ENCODE peak calls at places on chromosomes 4 and X, in seven cellular contexts. One of them, this sample, is unnamed.

GRCh38 chr4:76990288-76991080 is 40.9 kb downstream of the SEPTIN11 start:
- DNase-seq in A549: no peak
- DNase-seq in GM12878: no peak
- DNase-seq in HCT116: no peak
- DNase-seq in H1: no peak
- DNase-seq in K562: no peak
- DNase-seq in HepG2: no peak
- DNase-seq in this sample: no peak

GRCh38 chr4:168524897-168525296 is 28.0 kb downstream of the PALLD start:
- DNase-seq in GM12878: no peak
- DNase-seq in K562: no peak
- DNase-seq in A549: no peak
- DNase-seq in H1: no peak
- DNase-seq in HepG2: no peak
- DNase-seq in HCT116: no peak
- DNase-seq in this sample: no peak

GRCh38 chr4:112515278-112516075 is 503 bp downstream of the NEUROG2 start:
- DNase-seq in A549: no peak
- DNase-seq in H1: no peak
- DNase-seq in HepG2: no peak
- DNase-seq in HCT116: no peak
- DNase-seq in GM12878: no peak
- DNase-seq in K562: peak; percentile 25
- DNase-seq in this sample: peak; percentile 40

GRCh38 chr4:176654565-176655216 is 138.0 kb downstream of the VEGFC start:
- DNase-seq in K562: no peak
- DNase-seq in HepG2: no peak
- DNase-seq in HCT116: no peak
- DNase-seq in GM12878: no peak
- DNase-seq in A549: no peak
- DNase-seq in H1: no peak
- DNase-seq in this sample: no peak

GRCh38 chr4:131609039-131609438 is 1540.1 kb upstream of the PCDH10 start:
- DNase-seq in HCT116: no peak
- DNase-seq in K562: no peak
- DNase-seq in H1: no peak
- DNase-seq in HepG2: no peak
- DNase-seq in A549: no peak
- DNase-seq in GM12878: no peak
- DNase-seq in this sample: peak; percentile 7

GRCh38 chr4:56049428-56050212 is 100.9 kb downstream of the CEP135 start:
- DNase-seq in H1: peak; percentile 21
- DNase-seq in HepG2: no peak
- DNase-seq in GM12878: no peak
- DNase-seq in HCT116: peak; percentile 19
- DNase-seq in K562: peak; percentile 16
- DNase-seq in A549: no peak
- DNase-seq in this sample: peak; percentile 54

GRCh38 chr4:188132232-188132631 is 7.0 kb upstream of the TRIML1 start:
- DNase-seq in HCT116: no peak
- DNase-seq in K562: no peak
- DNase-seq in GM12878: no peak
- DNase-seq in H1: no peak
- DNase-seq in HepG2: no peak
- DNase-seq in A549: no peak
- DNase-seq in this sample: no peak

GRCh38 chrX:75547783-75548182 is 24.9 kb upstream of the ZDHHC15 start:
- DNase-seq in A549: no peak
- DNase-seq in H1: no peak
- DNase-seq in HepG2: no peak
- DNase-seq in K562: no peak
- DNase-seq in HCT116: no peak
- DNase-seq in GM12878: no peak
- DNase-seq in this sample: no peak

GRCh38 chr4:81504685-81505598 is 33.2 kb upstream of the RASGEF1B start:
- DNase-seq in A549: no peak
- DNase-seq in GM12878: no peak
- DNase-seq in HCT116: no peak
- DNase-seq in HepG2: no peak
- DNase-seq in K562: peak; percentile 4
- DNase-seq in H1: no peak
- DNase-seq in this sample: peak; percentile 9

GRCh38 chr4:119093042-119093827 is 42.4 kb upstream of the MYOZ2 start:
- DNase-seq in HCT116: no peak
- DNase-seq in GM12878: no peak
- DNase-seq in H1: no peak
- DNase-seq in K562: no peak
- DNase-seq in A549: peak; percentile 36
- DNase-seq in HepG2: no peak
- DNase-seq in this sample: no peak

GRCh38 chrX:22378296-22378695 is 105.6 kb downstream of the CBLL2 start:
- DNase-seq in GM12878: no peak
- DNase-seq in HepG2: no peak
- DNase-seq in K562: no peak
- DNase-seq in A549: no peak
- DNase-seq in HCT116: no peak
- DNase-seq in H1: no peak
- DNase-seq in this sample: no peak

GRCh38 chr4:11765849-11766453 is 337.3 kb upstream of the HS3ST1 start:
- DNase-seq in HCT116: peak; percentile 57
- DNase-seq in A549: peak; percentile 0
- DNase-seq in K562: peak; percentile 14
- DNase-seq in HepG2: peak; percentile 15
- DNase-seq in GM12878: no peak
- DNase-seq in H1: peak; percentile 17
- DNase-seq in this sample: peak; percentile 75

GRCh38 chrX:134338527-134338926 is 101.5 kb downstream of the CCDC160 start:
- DNase-seq in HepG2: no peak
- DNase-seq in H1: no peak
- DNase-seq in HCT116: no peak
- DNase-seq in A549: no peak
- DNase-seq in GM12878: peak; percentile 2
- DNase-seq in K562: no peak
- DNase-seq in this sample: no peak

GRCh38 chr4:153223418-153223792 is 19.2 kb downstream of the TRIM2 start:
- DNase-seq in A549: no peak
- DNase-seq in GM12878: no peak
- DNase-seq in K562: no peak
- DNase-seq in HCT116: no peak
- DNase-seq in HepG2: no peak
- DNase-seq in H1: no peak
- DNase-seq in this sample: no peak

GRCh38 chr4:1842993-1843448 is 12.9 kb downstream of the LETM1 start:
- DNase-seq in HCT116: no peak
- DNase-seq in GM12878: no peak
- DNase-seq in K562: no peak
- DNase-seq in HepG2: no peak
- DNase-seq in H1: no peak
- DNase-seq in A549: no peak
- DNase-seq in this sample: peak; percentile 40

GRCh38 chr4:113639311-113639710 is 122.2 kb downstream of the CAMK2D start:
- DNase-seq in K562: no peak
- DNase-seq in A549: no peak
- DNase-seq in GM12878: no peak
- DNase-seq in H1: no peak
- DNase-seq in HepG2: no peak
- DNase-seq in HCT116: no peak
- DNase-seq in this sample: no peak

GRCh38 chr4:26238782-26239647 is 81.8 kb upstream of the RBPJ start:
- DNase-seq in A549: no peak
- DNase-seq in K562: no peak
- DNase-seq in GM12878: no peak
- DNase-seq in H1: no peak
- DNase-seq in HepG2: peak; percentile 8
- DNase-seq in HCT116: no peak
- DNase-seq in this sample: no peak

GRCh38 chr4:87152310-87153061 is 67.9 kb downstream of the KLHL8 start:
- DNase-seq in GM12878: no peak
- DNase-seq in A549: no peak
- DNase-seq in H1: no peak
- DNase-seq in K562: no peak
- DNase-seq in HepG2: no peak
- DNase-seq in HCT116: no peak
- DNase-seq in this sample: no peak

GRCh38 chr4:87150498-87151261 is 69.7 kb downstream of the KLHL8 start:
- DNase-seq in HepG2: peak; percentile 70
- DNase-seq in A549: peak; percentile 13
- DNase-seq in K562: peak; percentile 79
- DNase-seq in GM12878: peak; percentile 35
- DNase-seq in HCT116: peak; percentile 55
- DNase-seq in H1: no peak
- DNase-seq in this sample: peak; percentile 87

GRCh38 chr4:87153078-87153477 is 67.3 kb downstream of the KLHL8 start:
- DNase-seq in HCT116: no peak
- DNase-seq in A549: no peak
- DNase-seq in K562: no peak
- DNase-seq in GM12878: no peak
- DNase-seq in H1: no peak
- DNase-seq in HepG2: no peak
- DNase-seq in this sample: no peak

DNA sequence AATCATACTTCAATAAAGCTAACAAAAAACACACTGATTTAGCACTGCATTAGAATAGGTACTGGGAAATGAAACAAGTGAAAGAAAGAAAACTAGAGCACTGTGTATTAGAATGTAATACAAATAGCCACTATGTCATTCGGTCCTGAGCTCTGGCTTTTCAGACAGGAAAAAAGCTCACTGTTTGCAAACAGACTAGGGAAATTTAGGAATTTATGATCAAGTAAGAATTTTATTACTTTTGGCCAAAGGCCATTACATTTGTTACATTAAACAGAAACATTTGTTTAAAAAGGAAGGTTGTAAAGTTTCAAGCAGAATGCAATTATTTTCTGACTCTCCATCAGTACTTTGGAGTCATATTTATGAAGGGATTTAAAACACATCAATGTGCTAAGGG is 68.7 kb downstream of the KLHL8 start:
- DNase-seq in A549: no peak
- DNase-seq in HCT116: no peak
- DNase-seq in GM12878: no peak
- DNase-seq in H1: no peak
- DNase-seq in K562: no peak
- DNase-seq in HepG2: no peak
- DNase-seq in this sample: peak; percentile 32
- TF ChIP-seq POLR2A in A549: no peak
- TF ChIP-seq POLR2A in HCT116: no peak
- TF ChIP-seq POLR2A in GM12878: no peak
- TF ChIP-seq POLR2A in H1: no peak
- TF ChIP-seq POLR2A in K562: no peak
- TF ChIP-seq POLR2A in HepG2: no peak
- TF ChIP-seq POLR2A in this sample: no peak

GRCh38 chrX:9464435-9465371 is at the start of gene TBL1X:
- DNase-seq in H1: no peak
- DNase-seq in GM12878: no peak
- DNase-seq in HCT116: no peak
- DNase-seq in HepG2: peak; percentile 37
- DNase-seq in K562: peak; percentile 84
- DNase-seq in A549: peak; percentile 43
- DNase-seq in this sample: peak; percentile 32
- TF ChIP-seq MAX in H1: no peak
- TF ChIP-seq MAX in GM12878: no peak
- TF ChIP-seq MAX in HCT116: no peak
- TF ChIP-seq MAX in HepG2: peak; percentile 17
- TF ChIP-seq MAX in K562: no peak
- TF ChIP-seq MAX in A549: no peak
- TF ChIP-seq MAX in this sample: no peak

DNA sequence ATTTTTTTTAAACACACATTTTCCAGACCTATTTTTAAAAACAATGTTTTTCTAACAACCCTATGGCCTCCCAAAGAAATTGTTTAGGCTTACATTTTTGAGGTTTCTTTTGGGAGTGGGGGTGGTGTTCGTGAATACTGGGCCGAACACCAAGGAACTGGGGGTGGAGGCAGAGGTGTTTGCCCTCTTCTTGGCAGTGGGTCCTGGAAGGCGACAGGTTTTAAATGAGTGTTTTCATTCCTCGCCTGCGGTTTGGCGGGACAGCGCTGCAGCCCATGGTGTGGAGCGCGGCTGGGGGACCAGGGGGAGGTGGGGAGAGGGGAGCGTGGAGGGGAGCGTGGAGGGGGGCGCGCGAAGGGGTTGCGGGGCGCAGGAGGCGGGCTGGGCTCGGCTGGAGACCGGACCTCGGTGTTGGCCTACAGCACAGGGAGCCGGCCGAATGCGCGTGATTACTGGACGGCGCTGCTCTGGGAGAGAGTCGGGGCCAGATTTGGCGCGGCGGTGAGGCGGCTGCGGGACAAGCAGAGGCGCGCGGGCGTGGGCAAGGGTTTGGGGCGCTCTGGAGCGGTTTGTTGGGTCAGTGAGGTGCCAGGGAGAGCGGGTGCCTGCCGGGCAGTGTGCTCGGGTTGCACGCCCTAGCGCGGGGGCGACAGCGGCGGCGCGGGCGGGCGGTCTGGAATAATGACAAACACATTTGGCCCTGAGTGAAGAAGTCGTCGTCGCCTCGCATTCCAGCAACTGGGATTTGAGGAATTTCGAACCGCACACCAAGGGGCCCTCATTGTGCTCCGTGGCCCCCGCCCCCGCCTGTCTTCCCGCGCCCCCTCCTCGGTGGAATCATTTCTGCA is 762 bp downstream of the PDGFRA start:
- DNase-seq in GM12878: no peak
- DNase-seq in HepG2: no peak
- DNase-seq in K562: no peak
- DNase-seq in H1: no peak
- DNase-seq in A549: no peak
- DNase-seq in HCT116: no peak
- DNase-seq in this sample: no peak
- H3K4me2 ChIP-seq in GM12878: no peak overlapping the region
- H3K4me2 ChIP-seq in HepG2: no peak overlapping the region
- H3K4me2 ChIP-seq in K562: no peak overlapping the region
- H3K4me2 ChIP-seq in H1: peak overlapping the region; percentile 72
- H3K4me2 ChIP-seq in A549: peak overlapping the region; percentile 69
- H3K4me2 ChIP-seq in HCT116: no peak overlapping the region
- H3K4me2 ChIP-seq in this sample: no peak overlapping the region

GRCh38 chr4:89007338-89007737 is 49.6 kb downstream of the FAM13A start:
- DNase-seq in K562: no peak
- DNase-seq in H1: no peak
- DNase-seq in GM12878: no peak
- DNase-seq in A549: no peak
- DNase-seq in HepG2: no peak
- DNase-seq in HCT116: no peak
- DNase-seq in this sample: no peak

GRCh38 chr4:89001647-89002518 is 55.1 kb downstream of the FAM13A start:
- DNase-seq in HepG2: no peak
- DNase-seq in K562: no peak
- DNase-seq in A549: no peak
- DNase-seq in GM12878: no peak
- DNase-seq in H1: no peak
- DNase-seq in HCT116: no peak
- DNase-seq in this sample: no peak

GRCh38 chr4:89009107-89009506 is 47.9 kb downstream of the FAM13A start:
- DNase-seq in GM12878: no peak
- DNase-seq in H1: no peak
- DNase-seq in A549: no peak
- DNase-seq in HCT116: no peak
- DNase-seq in K562: no peak
- DNase-seq in HepG2: peak; percentile 13
- DNase-seq in this sample: no peak

GRCh38 chr4:89009653-89010369 is 47.2 kb downstream of the FAM13A start:
- DNase-seq in A549: no peak
- DNase-seq in GM12878: no peak
- DNase-seq in HepG2: no peak
- DNase-seq in HCT116: no peak
- DNase-seq in H1: no peak
- DNase-seq in K562: peak; percentile 30
- DNase-seq in this sample: no peak

GRCh38 chr4:89006307-89006706 is 50.7 kb downstream of the FAM13A start:
- DNase-seq in K562: no peak
- DNase-seq in A549: no peak
- DNase-seq in H1: no peak
- DNase-seq in GM12878: no peak
- DNase-seq in HepG2: no peak
- DNase-seq in HCT116: no peak
- DNase-seq in this sample: no peak
- TF ChIP-seq POLR2A in K562: no peak
- TF ChIP-seq POLR2A in A549: no peak
- TF ChIP-seq POLR2A in H1: no peak
- TF ChIP-seq POLR2A in GM12878: no peak
- TF ChIP-seq POLR2A in HepG2: no peak
- TF ChIP-seq POLR2A in HCT116: no peak
- TF ChIP-seq POLR2A in this sample: no peak

This sample was measured in endothelial cell of umbilical vein.